ENCODE peak calls at places on chromosome 13, in nine cellular contexts. T is left ventricle myocardium superior; P is IMR-90; F is RCC 7860; M is T-cell; Q is AG09309; J is BJ; D is stimulated activated CD8-positive, alpha-beta memory T cell treated with anti-CD3 and anti-CD28 coated beads, Interleukin-4, amount 100 ng/mL, for 1 hour; X is pancreas. R is an unnamed sample.

GRCh38 chr13:103358245-103358932 is 292.2 kb upstream of the SLC10A2 start:
- DNase-seq in M (no peak), X (no peak), J (no peak), Q (no peak), P (no peak), D (no peak), T (no peak), F (no peak), R (no peak)

GRCh38 chr13:66859934-66860867 is 369.9 kb downstream of the PCDH9 start:
- DNase-seq in D (no peak), P (peak), Q (no peak), M (no peak), F (no peak), T (no peak), X (no peak), J (no peak), R (no peak)

GRCh38 chr13:27665333-27665732 is 43.6 kb downstream of the POLR1D start:
- DNase-seq in T (no peak), M (no peak), X (no peak), Q (no peak), F (no peak), P (peak), D (no peak), J (no peak), R (no peak)

GRCh38 chr13:72255908-72256307 is 388.9 kb upstream of the DACH1 start:
- DNase-seq in M (no peak), F (no peak), X (peak), P (no peak), D (no peak), J (no peak), Q (no peak), T (no peak), R (peak)

GRCh38 chr13:30978981-30979956 is 46.8 kb downstream of the TEX26 start:
- DNase-seq in Q (no peak), F (no peak), M (no peak), T (peak), J (no peak), P (no peak), X (no peak), D (no peak), R (no peak)

GRCh38 chr13:102846261-102847015 is 606 bp downstream of the ERCC5 start:
- DNase-seq in J (no peak), F (no peak), P (peak), M (peak), Q (no peak), D (no peak), T (peak), X (peak), R (peak)

GRCh38 chr13:37791699-37792098 is 77.9 kb downstream of the TRPC4 start:
- DNase-seq in X (no peak), T (no peak), J (no peak), F (no peak), M (no peak), D (no peak), Q (no peak), P (peak), R (no peak)

GRCh38 chr13:95239293-95239692 is 62.0 kb downstream of the ABCC4 start:
- DNase-seq in P (peak), J (no peak), Q (no peak), X (no peak), F (no peak), D (no peak), T (no peak), M (no peak), R (no peak)

GRCh38 chr13:54029226-54029625 is 1000.6 kb downstream of the OLFM4 start:
- DNase-seq in F (peak), D (no peak), J (no peak), P (no peak), X (no peak), Q (no peak), M (no peak), T (no peak), R (peak)